ENCODE peak calls at places on chromosomes 7 and 10, in seven cellular contexts. W is stimulated activated CD4-positive, alpha-beta T cell treated with anti-CD3 and anti-CD28 coated beads, Interleukin-2, amount 100 ng/mL, for 24 hours; J is activated CD4-positive, alpha-beta T cell treated with anti-CD3 and anti-CD28 coated beads, Interleukin-2, amount 50 U/mL, for 24 hours; V is C1 segment of cervical spinal cord; D is NCI-H2029; F is T-helper 1 cell; X is lower lobe of right lung. S is an unnamed sample.

GRCh38 chr10:129978322-129978721 is 14.2 kb upstream of the EBF3 start:
- DNase-seq in W (no peak), J (no peak), V (no peak), D (no peak), F (no peak), X (no peak), S (no peak)

GRCh38 chr10:125795111-125795510 is 19.5 kb upstream of the MMP21 start:
- DNase-seq in W (no peak), J (no peak), V (no peak), D (no peak), F (no peak), X (no peak), S (no peak)

GRCh38 chr7:143318661-143319060 is 2.8 kb downstream of the CLCN1 start:
- DNase-seq in W (no peak), J (no peak), V (no peak), D (no peak), F (no peak), X (no peak), S (no peak)

GRCh38 chr10:14545827-14546226 is 215.1 kb upstream of the FRMD4A start:
- DNase-seq in W (no peak), J (no peak), V (no peak), D (no peak), F (no peak), X (no peak), S (no peak)

GRCh38 chr10:130499541-130499940 is 363.4 kb downstream of the GLRX3 start:
- DNase-seq in W (no peak), J (no peak), V (no peak), D (no peak), F (no peak), X (no peak), S (no peak)

GRCh38 chr7:151822541-151823181 is 54.3 kb downstream of the PRKAG2 start:
- DNase-seq in W (no peak), J (no peak), V (no peak), D (no peak), F (no peak), X (peak; percentile 45), S (no peak)

GRCh38 chr7:83338277-83338950 is 175.7 kb upstream of the PCLO start:
- DNase-seq in W (no peak), J (no peak), V (no peak), D (no peak), F (no peak), X (no peak), S (no peak)

GRCh38 chr7:70925411-70926115 is 206.4 kb upstream of the GALNT17 start:
- DNase-seq in W (no peak), J (no peak), V (no peak), D (no peak), F (no peak), X (no peak), S (no peak)

GRCh38 chr7:79982151-79982770 is 152.4 kb upstream of the GNAI1 start:
- DNase-seq in W (no peak), J (no peak), V (no peak), D (no peak), F (no peak), X (no peak), S (no peak)

GRCh38 chr7:88217675-88218427 is 2.0 kb downstream of the SRI start:
- DNase-seq in W (no peak), J (no peak), V (no peak), D (no peak), F (no peak), X (no peak), S (peak; percentile 6)

GRCh38 chr7:5063698-5064097 is 18.0 kb downstream of the RBAK start:
- DNase-seq in W (no peak), J (no peak), V (no peak), D (no peak), F (no peak), X (no peak), S (no peak)